ENCODE peak calls at places on chromosomes 16 and 17, in nine cellular contexts. T, I, Y, W, B, P, U, F and M are unnamed samples.

GRCh38 chr16:87956771-87957279 is 5.6 kb downstream of the BANP start:
- DNase-seq in Y (no peak), I (no peak), P (peak; percentile 41), U (peak; percentile 59), F (no peak), B (peak; percentile 32), T (no peak), W (peak; percentile 20), M (peak; percentile 60)

GRCh38 chr17:42531455-42532354 is 4.3 kb upstream of the NAGLU start:
- DNase-seq in W (peak; percentile 23), U (peak; percentile 60), B (no peak), F (peak; percentile 68), Y (no peak), T (no peak), I (peak; percentile 40), P (peak; percentile 81), M (peak; percentile 60)

GRCh38 chr17:65562206-65562531 is 721 bp upstream of the AXIN2 start:
- DNase-seq in P (no peak), B (no peak), U (no peak), Y (no peak), W (no peak), I (no peak), T (no peak), F (no peak), M (no peak)

GRCh38 chr17:67500261-67500660 is 123.2 kb downstream of the PITPNC1 start:
- DNase-seq in Y (peak; percentile 3), W (no peak), F (no peak), B (no peak), P (peak; percentile 58), T (no peak), I (no peak), U (no peak), M (no peak)

GRCh38 chr17:27529230-27529796 is 73.1 kb downstream of the KSR1 start:
- DNase-seq in Y (no peak), B (no peak), T (no peak), W (peak; percentile 33), F (no peak), I (no peak), P (no peak), U (peak; percentile 67), M (no peak)

GRCh38 chr17:79609616-79610150 is 1.2 kb downstream of the RBFOX3 start:
- DNase-seq in W (no peak), F (no peak), P (no peak), T (no peak), U (no peak), B (peak; percentile 66), Y (no peak), I (no peak), M (no peak)

GRCh38 chr16:56977823-56978430 is 11.4 kb upstream of the NLRC5 start:
- DNase-seq in W (no peak), F (no peak), P (no peak), Y (no peak), I (no peak), U (no peak), B (no peak), T (no peak), M (no peak)

GRCh38 chr17:6574689-6575595 is 18.6 kb upstream of the PITPNM3 start:
- DNase-seq in Y (peak; percentile 16), U (no peak), F (no peak), B (no peak), P (peak; percentile 89), W (no peak), I (no peak), T (peak; percentile 44), M (peak; percentile 82)

GRCh38 chr17:2690165-2691068 is 21.1 kb downstream of the CLUH start:
- DNase-seq in F (peak; percentile 45), U (no peak), B (no peak), P (no peak), W (no peak), I (no peak), T (no peak), Y (no peak), M (no peak)

GRCh38 chr16:11869657-11870228 is 18.4 kb upstream of the RSL1D1 start:
- DNase-seq in W (no peak), P (no peak), B (no peak), F (no peak), T (no peak), Y (no peak), U (no peak), I (no peak), M (no peak)

GRCh38 chr16:425082-425718 is at the start of gene RAB11FIP3:
- DNase-seq in T (peak; percentile 80), P (peak; percentile 91), U (peak; percentile 90), Y (peak; percentile 76), I (peak; percentile 79), W (peak; percentile 78), F (peak; percentile 86), B (peak; percentile 82), M (peak; percentile 96)

GRCh38 chr17:79621151-79621940 is 10.5 kb upstream of the RBFOX3 start:
- DNase-seq in I (no peak), W (no peak), Y (no peak), U (no peak), T (no peak), B (no peak), P (no peak), F (peak; percentile 13), M (no peak)

GRCh38 chr17:65324977-65325376 is 187.8 kb downstream of the RGS9 start:
- DNase-seq in B (no peak), T (no peak), Y (no peak), U (no peak), W (no peak), P (peak; percentile 23), I (no peak), F (no peak), M (no peak)

GRCh38 chr16:75226550-75227360 is 8.0 kb downstream of the CTRB1 start:
- DNase-seq in F (no peak), U (no peak), I (no peak), P (no peak), W (no peak), B (no peak), Y (no peak), T (no peak), M (no peak)

GRCh38 chr17:77528516-77529327 is 388.0 kb downstream of the SEC14L1 start:
- DNase-seq in P (no peak), F (no peak), T (no peak), W (peak; percentile 26), I (peak; percentile 76), Y (no peak), B (no peak), U (peak; percentile 75), M (no peak)

GRCh38 chr17:57782642-57783337 is 37.7 kb upstream of the CCDC182 start:
- DNase-seq in F (no peak), B (no peak), I (no peak), P (no peak), Y (no peak), W (no peak), U (no peak), T (no peak), M (no peak)

GRCh38 chr17:16923097-16923903 is 48.6 kb downstream of the TNFRSF13B start:
- DNase-seq in B (no peak), I (no peak), T (no peak), P (no peak), Y (no peak), U (no peak), W (no peak), F (peak; percentile 38), M (peak; percentile 16)

GRCh38 chr16:65044861-65045260 is 77.0 kb downstream of the CDH11 start:
- DNase-seq in W (no peak), T (no peak), B (no peak), Y (peak; percentile 90), F (no peak), P (peak; percentile 68), I (no peak), U (no peak), M (no peak)

GRCh38 chr17:28469376-28469775 is 4.1 kb upstream of the SLC13A2 start:
- DNase-seq in P (no peak), U (no peak), I (no peak), F (no peak), T (no peak), W (no peak), B (no peak), Y (no peak), M (no peak)

GRCh38 chr16:17070882-17071592 is 399.7 kb downstream of the XYLT1 start:
- DNase-seq in T (peak; percentile 8), Y (no peak), I (peak; percentile 93), W (no peak), P (peak; percentile 33), U (peak; percentile 7), B (no peak), F (peak; percentile 89), M (peak; percentile 79)